ENCODE peak calls at places on chromosomes 2 and 18, in six cellular contexts. R is uterus, L is heart right ventricle, O is trophoblast cell, H is keratinocyte, X is hepatocyte. A is an unnamed sample.
A peak's percentile ranks its signal among the peaks of the same experiment; 100 is the strongest.

GRCh38 chr2:222217712-222218111 is 81.1 kb downstream of the PAX3 start:
- DNase-seq in X (no peak), R (no peak), L (no peak), H (no peak), O (no peak), A (no peak)

GRCh38 chr2:127175821-127176354 is 44.2 kb downstream of the CYP27C1 start:
- DNase-seq in H (no peak), O (no peak), X (peak; percentile 68), L (no peak), R (peak; percentile 67), A (no peak)

GRCh38 chr18:22177496-22177866 is 8.1 kb downstream of the GATA6 start:
- DNase-seq in H (no peak), X (no peak), O (no peak), L (no peak), R (no peak), A (no peak)

GRCh38 chr2:237864940-237865622 is 5.7 kb downstream of the RAMP1 start:
- DNase-seq in H (peak; percentile 38), X (peak; percentile 64), O (peak; percentile 21), R (peak; percentile 89), L (no peak), A (peak; percentile 22)

GRCh38 chr2:174007010-174007409 is 41.8 kb upstream of the SP3 start:
- DNase-seq in L (no peak), H (no peak), R (no peak), X (no peak), O (no peak), A (no peak)

GRCh38 chr2:204550738-204551137 is 5.5 kb downstream of the PARD3B start:
- DNase-seq in H (no peak), L (no peak), O (peak; percentile 95), X (no peak), R (no peak), A (no peak)

GRCh38 chr2:52070665-52071064 is 1038.7 kb upstream of the NRXN1 start:
- DNase-seq in H (no peak), L (no peak), R (no peak), X (no peak), O (no peak), A (no peak)

GRCh38 chr2:30964334-30964733 is 157.1 kb upstream of the CAPN13 start:
- DNase-seq in R (no peak), X (no peak), H (no peak), L (no peak), O (no peak), A (no peak)

GRCh38 chr2:229489016-229489415 is 217.9 kb upstream of the PID1 start:
- DNase-seq in X (no peak), H (no peak), L (no peak), R (no peak), O (peak; percentile 90), A (peak; percentile 52)

GRCh38 chr2:150088538-150088937 is 398.9 kb downstream of the RND3 start:
- DNase-seq in X (no peak), L (no peak), H (no peak), O (no peak), R (no peak), A (no peak)

GRCh38 chr2:68746408-68746807 is 11.8 kb downstream of the ARHGAP25 start:
- DNase-seq in L (no peak), H (no peak), R (no peak), O (no peak), X (no peak), A (no peak)

GRCh38 chr2:68743531-68743930 is 8.9 kb downstream of the ARHGAP25 start:
- DNase-seq in O (no peak), X (no peak), H (no peak), L (no peak), R (no peak), A (no peak)

GRCh38 chr2:68742638-68743037 is 8.0 kb downstream of the ARHGAP25 start:
- DNase-seq in O (no peak), L (no peak), R (no peak), H (no peak), X (no peak), A (no peak)

GRCh38 chr2:68744517-68744916 is 9.9 kb downstream of the ARHGAP25 start:
- DNase-seq in O (no peak), H (no peak), L (no peak), X (no peak), R (no peak), A (no peak)

GRCh38 chr2:68745006-68745405 is 10.4 kb downstream of the ARHGAP25 start:
- DNase-seq in X (no peak), L (no peak), R (no peak), H (no peak), O (no peak), A (no peak)
- H3K4me1 ChIP-seq in X (no peaks in the 10 kb centered on the region), L (no peaks in the 10 kb centered on the region), R (no peaks in the 10 kb centered on the region), H (peaks cover 28% of the 10 kb centered on the region), O (no peaks in the 10 kb centered on the region), A (peaks cover 16% of the 10 kb centered on the region)

GRCh38 chr2:135052997-135053474 is 944 bp downstream of the RAB3GAP1 start:
- DNase-seq in H (no peak), O (peak; percentile 32), X (no peak), L (no peak), R (no peak), A (peak; percentile 16)

GRCh38 chr2:135052042-135052876 is at the start of gene RAB3GAP1:
- DNase-seq in R (peak; percentile 72), L (peak; percentile 78), H (no peak), O (peak; percentile 77), X (peak; percentile 94), A (peak; percentile 76)

GRCh38 chr2:135056790-135057189 is 4.7 kb downstream of the RAB3GAP1 start:
- DNase-seq in H (no peak), X (no peak), O (no peak), R (no peak), L (no peak), A (no peak)

GRCh38 chr2:135059577-135059976 is 7.5 kb downstream of the RAB3GAP1 start:
- DNase-seq in R (no peak), L (no peak), O (no peak), X (no peak), H (no peak), A (no peak)

DNA sequence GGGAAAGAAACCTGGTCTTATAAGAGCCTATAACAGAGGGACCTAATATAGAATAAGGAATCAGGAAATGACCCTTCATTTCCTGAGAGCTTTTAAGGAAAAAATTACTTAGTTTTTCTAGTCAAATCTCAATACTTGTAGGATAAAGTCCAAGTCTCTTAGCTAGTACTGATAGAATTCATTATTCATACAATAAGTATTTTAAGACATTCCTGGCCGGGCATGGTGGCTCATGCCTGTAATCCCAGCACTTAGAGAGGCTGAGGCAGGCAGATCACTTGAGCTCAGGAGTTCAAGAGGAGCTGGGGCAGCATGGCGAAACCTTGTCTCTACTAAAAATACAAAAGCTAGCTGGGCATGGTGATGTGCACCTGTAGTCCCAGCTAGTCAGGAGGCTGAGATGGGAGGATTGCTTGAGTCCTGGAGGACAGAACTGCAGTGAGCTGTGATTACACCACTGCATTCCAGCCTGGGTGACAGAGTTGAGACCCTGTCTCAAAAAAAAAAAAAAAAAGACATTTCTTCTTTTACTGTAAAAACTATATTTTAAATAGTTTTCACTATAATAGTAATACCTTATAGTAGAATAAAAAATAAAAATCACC is 3.2 kb downstream of the RAB3GAP1 start:
- DNase-seq in O (peak; percentile 72), L (no peak), X (no peak), H (no peak), R (no peak), A (no peak)
- H3K36me3 ChIP-seq in O (peaks cover 7% of the 10 kb centered on the region), L (no peaks in the 10 kb centered on the region), X (no peaks in the 10 kb centered on the region), H (peaks cover 3% of the 10 kb centered on the region), R (no peaks in the 10 kb centered on the region), A (peaks cover 24% of the 10 kb centered on the region)

GRCh38 chr2:28334527-28334891 is 58.1 kb upstream of the FOSL2 start:
- DNase-seq in L (peak; percentile 37), X (no peak), H (no peak), R (no peak), O (no peak), A (no peak)

GRCh38 chr2:28336993-28337627 is 55.5 kb upstream of the FOSL2 start:
- DNase-seq in R (no peak), L (no peak), O (no peak), X (no peak), H (no peak), A (no peak)

GRCh38 chr2:28335666-28336065 is 57.0 kb upstream of the FOSL2 start:
- DNase-seq in X (no peak), L (no peak), O (no peak), H (no peak), R (no peak), A (no peak)

GRCh38 chr2:28338046-28338753 is 54.5 kb upstream of the FOSL2 start:
- DNase-seq in X (peak; percentile 90), H (peak; percentile 5), R (peak; percentile 84), O (peak; percentile 67), L (peak; percentile 47), A (peak; percentile 77)

GRCh38 chr2:28336264-28336992 is 56.2 kb upstream of the FOSL2 start:
- DNase-seq in H (no peak), X (no peak), L (no peak), O (no peak), R (no peak), A (no peak)
- H3K4me1 ChIP-seq in H (peaks cover 9% of the 10 kb centered on the region), X (peaks cover 49% of the 10 kb centered on the region), L (peaks cover 50% of the 10 kb centered on the region), O (peaks cover 29% of the 10 kb centered on the region), R (peaks cover 8% of the 10 kb centered on the region), A (peaks cover 20% of the 10 kb centered on the region)

GRCh38 chr2:47032773-47033101 is 117.1 kb upstream of the MCFD2 start:
- DNase-seq in O (no peak), R (no peak), X (no peak), H (no peak), L (no peak), A (no peak)
- H3K36me3 ChIP-seq in O (peaks cover 39% of the 10 kb centered on the region), R (no peaks in the 10 kb centered on the region), X (no peaks in the 10 kb centered on the region), H (peaks cover 26% of the 10 kb centered on the region), L (no peaks in the 10 kb centered on the region), A (no peaks in the 10 kb centered on the region)

DNA sequence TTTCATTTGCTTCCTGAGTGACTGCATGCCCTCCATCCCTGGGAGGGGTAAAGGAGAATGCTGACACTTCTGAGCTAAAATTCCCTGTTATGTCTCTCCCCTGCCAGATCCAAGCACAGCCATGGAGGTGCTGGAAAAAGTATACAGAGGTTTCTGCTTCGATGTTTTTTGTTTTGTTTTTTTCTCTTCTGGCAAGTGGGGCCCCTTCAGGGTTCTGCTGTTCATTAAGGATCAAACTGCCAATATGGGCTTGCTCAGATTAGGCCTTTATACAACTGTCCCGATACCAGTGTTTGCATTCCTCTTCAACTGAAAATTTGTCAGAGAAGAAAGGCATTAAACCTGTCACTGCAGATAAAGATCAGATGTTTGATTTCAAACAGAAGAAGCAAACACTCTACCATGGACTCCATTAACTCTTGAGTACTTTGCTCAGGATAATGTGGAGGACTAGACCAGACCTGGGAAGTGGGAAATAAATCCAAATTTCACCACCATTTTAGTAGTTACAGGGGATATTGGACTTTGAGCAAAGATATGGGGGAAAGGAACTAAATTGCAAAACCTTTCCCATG is 396.0 kb upstream of the SMIM21 start:
- DNase-seq in L (no peak), X (no peak), R (no peak), O (no peak), H (no peak), A (no peak)
- H3K4me1 ChIP-seq in L (no peaks in the 10 kb centered on the region), X (peaks cover 31% of the 10 kb centered on the region), R (no peaks in the 10 kb centered on the region), O (peaks cover 32% of the 10 kb centered on the region), H (no peaks in the 10 kb centered on the region), A (no peaks in the 10 kb centered on the region)

GRCh38 chr18:23530195-23530594 is 26.9 kb downstream of the RMC1 start:
- DNase-seq in X (no peak), H (no peak), L (no peak), R (no peak), O (peak; percentile 14), A (no peak)
- H3K36me3 ChIP-seq in X (no peaks in the 10 kb centered on the region), H (peaks cover 63% of the 10 kb centered on the region), L (no peaks in the 10 kb centered on the region), R (no peaks in the 10 kb centered on the region), O (peaks cover 37% of the 10 kb centered on the region), A (no peaks in the 10 kb centered on the region)